ENCODE peak calls at places on chromosomes 4 and X, in six cellular contexts. C is activated T-helper 9 cell treated with anti-CD3 and anti-CD28 coated beads, Interleukin-2, amount 50 U/mL, for 16 hours; M is T-cell; D is iris pigment epithelial cell; O is heart right ventricle; F is neural progenitor cell. G is an unnamed sample.

GRCh38 chrX:37779857-37780256 is at the start of gene CYBB:
- DNase-seq in C (no peak), M (no peak), D (no peak), O (no peak), F (no peak), G (no peak)

GRCh38 chr4:119508281-119508680 is 120.3 kb downstream of the PDE5A start:
- DNase-seq in C (no peak), M (no peak), D (peak), O (no peak), F (no peak), G (no peak)

GRCh38 chr4:111234939-111235338 is 612.1 kb upstream of the PITX2 start:
- DNase-seq in C (no peak), M (no peak), D (no peak), O (no peak), F (no peak), G (no peak)

GRCh38 chr4:99998062-99998880 is 48.2 kb upstream of the H2AZ1 start:
- DNase-seq in C (no peak), M (no peak), D (peak), O (no peak), F (peak), G (peak)

GRCh38 chr4:38856524-38857337 is at the start of gene TLR6:
- DNase-seq in C (peak), M (peak), D (peak), O (peak), F (peak), G (no peak)

GRCh38 chr4:44629280-44629866 is 22.1 kb downstream of the YIPF7 start:
- DNase-seq in C (no peak), M (peak), D (peak), O (peak), F (peak), G (peak)

GRCh38 chr4:41795796-41796195 is 47.3 kb upstream of the PHOX2B start:
- DNase-seq in C (no peak), M (no peak), D (no peak), O (no peak), F (no peak), G (no peak)

GRCh38 chr4:7987148-7987989 is 47.7 kb upstream of the AFAP1 start:
- DNase-seq in C (peak), M (peak), D (peak), O (peak), F (peak), G (peak)

GRCh38 chr4:176340871-176341685 is 21.3 kb downstream of the SPCS3 start:
- DNase-seq in C (no peak), M (no peak), D (peak), O (no peak), F (peak), G (peak)

GRCh38 chrX:132488819-132489255 is at the start of gene MBNL3:
- DNase-seq in C (peak), M (peak), D (peak), O (peak), F (peak), G (no peak)

G was measured in putamen.